ENCODE peak calls at places on chromosomes 1 and 21, in nine cellular contexts. U, B, I, Y, K, P, G, V and S are unnamed samples. For H3K9me3 and H3K27me3, the result is how much of the 10 kb centered on the place peaks cover.

GRCh38 chr1:79371802-79372201 is 365.3 kb upstream of the ADGRL4 start:
- DNase-seq in V (no peak), G (no peak), P (no peak), U (no peak), Y (no peak), K (no peak), I (no peak), B (no peak), S (no peak)

GRCh38 chr1:162003061-162003824 is 20.4 kb downstream of the OLFML2B start:
- DNase-seq in B (no peak), Y (peak), K (peak), V (no peak), U (peak), P (no peak), I (peak), G (peak), S (no peak)

GRCh38 chr1:198623920-198624647 is 14.8 kb upstream of the PTPRC start:
- DNase-seq in U (peak), V (no peak), B (no peak), I (no peak), Y (no peak), K (no peak), G (peak), P (no peak), S (no peak)

GRCh38 chr1:16257968-16258367 is 21.0 kb upstream of the CPLANE2 start:
- DNase-seq in I (no peak), U (no peak), Y (no peak), K (no peak), V (no peak), G (no peak), B (no peak), P (no peak), S (no peak)

GRCh38 chr1:65963161-65963888 is 170.6 kb downstream of the PDE4B start:
- DNase-seq in B (no peak), P (no peak), K (no peak), V (no peak), I (no peak), G (no peak), Y (no peak), U (no peak), S (no peak)

GRCh38 chr1:156881663-156882062 is 11.9 kb upstream of the PEAR1 start:
- DNase-seq in U (no peak), Y (no peak), V (no peak), I (no peak), G (no peak), P (no peak), B (no peak), K (no peak), S (no peak)

GRCh38 chr1:42922687-42923366 is 35.8 kb downstream of the SLC2A1 start:
- DNase-seq in V (no peak), G (peak), B (peak), Y (no peak), I (peak), K (peak), P (no peak), U (peak), S (peak)

GRCh38 chr1:36975642-36976041 is 58.7 kb downstream of the GRIK3 start:
- DNase-seq in G (no peak), P (no peak), Y (no peak), K (no peak), I (no peak), V (no peak), U (no peak), B (no peak), S (no peak)

GRCh38 chr1:177546346-177546745 is 375.6 kb downstream of the BRINP2 start:
- DNase-seq in K (no peak), Y (no peak), P (no peak), I (no peak), B (no peak), G (peak), U (no peak), V (no peak), S (no peak)

GRCh38 chr1:245512980-245513578 is 358.3 kb downstream of the KIF26B start:
- DNase-seq in Y (no peak), P (no peak), I (no peak), V (no peak), U (peak), G (peak), K (no peak), B (no peak), S (peak)

GRCh38 chr1:186976700-186977099 is 148.0 kb downstream of the PLA2G4A start:
- DNase-seq in I (no peak), V (no peak), G (no peak), B (no peak), Y (no peak), U (no peak), K (no peak), P (no peak), S (no peak)

GRCh38 chr1:145858937-145859490 is at the start of gene PIAS3:
- DNase-seq in P (peak), B (peak), K (peak), V (peak), U (peak), G (peak), I (peak), Y (peak), S (peak)

GRCh38 chr1:224380003-224380402 is 23.3 kb downstream of the CNIH4 start:
- DNase-seq in V (no peak), I (no peak), Y (peak), K (no peak), B (no peak), G (no peak), U (no peak), P (no peak), S (no peak)

GRCh38 chr1:174963547-174964125 is 36.1 kb upstream of the CACYBP start:
- DNase-seq in B (no peak), V (no peak), K (no peak), Y (no peak), U (no peak), I (no peak), G (no peak), P (no peak), S (peak)

GRCh38 chr1:174966000-174966572 is 33.7 kb upstream of the CACYBP start:
- DNase-seq in Y (no peak), B (no peak), I (no peak), K (no peak), P (no peak), V (no peak), G (no peak), U (no peak), S (no peak)

GRCh38 chr1:174967845-174968705 is 31.7 kb upstream of the CACYBP start:
- DNase-seq in V (no peak), K (no peak), Y (no peak), B (no peak), I (no peak), U (no peak), P (no peak), G (no peak), S (no peak)

GRCh38 chr1:174964261-174964984 is 35.3 kb upstream of the CACYBP start:
- DNase-seq in P (no peak), U (no peak), V (no peak), Y (no peak), G (peak), I (no peak), B (no peak), K (no peak), S (no peak)

GRCh38 chr1:174965006-174965971 is 34.5 kb upstream of the CACYBP start:
- DNase-seq in P (no peak), B (no peak), Y (peak), I (no peak), G (no peak), V (no peak), K (no peak), U (no peak), S (no peak)
- H3K4me3 ChIP-seq in P (peak), B (peak), Y (peak), I (peak), G (no peak), V (peak), K (no peak), U (no peak), S (no peak)

GRCh38 chr1:2962541-2962940 is 58.7 kb upstream of the ACTRT2 start:
- DNase-seq in V (peak), U (no peak), P (no peak), B (peak), I (peak), Y (no peak), G (no peak), K (no peak), S (no peak)
- H3K9me3 ChIP-seq in V (under half), U (under half), P (under half), B (under half), I (under half), Y (under half), G (under half), K (under half), S (under half)

GRCh38 chr1:208944981-208945451 is 638.5 kb upstream of the CAMK1G start:
- DNase-seq in P (no peak), U (no peak), G (no peak), B (no peak), K (no peak), Y (no peak), I (no peak), V (no peak), S (no peak)

GRCh38 chr1:208951908-208952307 is 631.6 kb upstream of the CAMK1G start:
- DNase-seq in B (no peak), V (no peak), U (peak), Y (no peak), I (no peak), K (no peak), G (no peak), P (no peak), S (peak)

DNA sequence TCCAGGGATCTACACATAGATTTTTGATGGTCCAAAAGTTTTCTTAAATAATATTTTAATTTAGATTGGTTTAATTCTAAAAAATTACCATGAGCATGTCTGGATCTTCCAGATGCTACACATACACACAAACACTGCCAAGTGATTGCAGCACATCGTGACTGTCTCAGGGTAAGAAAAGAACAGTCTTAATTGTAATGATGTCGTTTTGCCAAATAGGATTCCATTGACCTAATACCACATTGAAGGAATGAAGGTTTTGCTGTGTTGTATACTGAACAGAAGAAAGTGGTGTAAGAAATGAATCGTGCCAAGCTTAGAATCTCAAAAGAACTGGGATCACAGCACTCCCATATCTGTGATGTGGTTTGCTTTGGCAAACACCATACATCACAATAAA is 633.3 kb upstream of the CAMK1G start:
- DNase-seq in B (no peak), G (peak), Y (no peak), K (no peak), P (no peak), I (no peak), V (no peak), U (peak), S (no peak)
- H3K27me3 ChIP-seq in B (under half), G (under half), Y (under half), K (under half), P (under half), I (under half), V (under half), U (under half), S (under half)

GRCh38 chr1:235995511-235995910 is 69.4 kb downstream of the NID1 start:
- DNase-seq in V (no peak), G (no peak), B (no peak), P (no peak), K (no peak), U (no peak), I (no peak), Y (no peak), S (no peak)

GRCh38 chr1:235993652-235994051 is 71.2 kb downstream of the NID1 start:
- DNase-seq in U (no peak), G (no peak), K (no peak), I (no peak), P (no peak), V (no peak), Y (no peak), B (no peak), S (no peak)

GRCh38 chr1:235997049-235997448 is 67.8 kb downstream of the NID1 start:
- DNase-seq in G (no peak), V (no peak), Y (no peak), B (no peak), K (no peak), U (no peak), I (no peak), P (no peak), S (no peak)

GRCh38 chr1:235997916-235998315 is 67.0 kb downstream of the NID1 start:
- DNase-seq in Y (no peak), P (no peak), G (no peak), V (no peak), U (no peak), I (no peak), B (no peak), K (no peak), S (no peak)

GRCh38 chr1:235996048-235996785 is 68.7 kb downstream of the NID1 start:
- DNase-seq in B (no peak), G (no peak), V (no peak), P (no peak), I (no peak), U (no peak), Y (no peak), K (no peak), S (no peak)
- H3K4me3 ChIP-seq in B (no peak), G (no peak), V (no peak), P (no peak), I (no peak), U (no peak), Y (no peak), K (no peak), S (no peak)

GRCh38 chr21:34011660-34012059 is 61.7 kb upstream of the MRPS6 start:
- DNase-seq in I (no peak), P (no peak), K (no peak), B (no peak), G (no peak), V (no peak), Y (no peak), U (no peak), S (no peak)

GRCh38 chr21:34017127-34017961 is 56.0 kb upstream of the MRPS6 start:
- DNase-seq in U (no peak), Y (no peak), P (no peak), I (no peak), V (no peak), B (no peak), G (no peak), K (no peak), S (no peak)

GRCh38 chr21:34009193-34009592 is 64.2 kb upstream of the MRPS6 start:
- DNase-seq in B (no peak), Y (no peak), K (no peak), P (no peak), G (no peak), U (no peak), I (no peak), V (no peak), S (no peak)

GRCh38 chr21:34008618-34009017 is 64.8 kb upstream of the MRPS6 start:
- DNase-seq in P (no peak), K (no peak), G (no peak), B (no peak), U (no peak), V (no peak), Y (no peak), I (no peak), S (no peak)

GRCh38 chr21:34012640-34013039 is 60.7 kb upstream of the MRPS6 start:
- DNase-seq in K (no peak), G (no peak), I (no peak), Y (no peak), U (no peak), V (no peak), B (no peak), P (no peak), S (no peak)
- H3K9me3 ChIP-seq in K (under half), G (under half), I (under half), Y (under half), U (under half), V (under half), B (under half), P (under half), S (under half)

GRCh38 chr1:114153051-114153620 is 533 bp downstream of the SYT6 start:
- DNase-seq in K (no peak), B (no peak), I (no peak), Y (no peak), P (no peak), V (no peak), U (no peak), G (no peak), S (peak)
- H3K27me3 ChIP-seq in K (under half), B (half or more), I (half or more), Y (half or more), P (under half), V (half or more), U (half or more), G (half or more), S (half or more)

GRCh38 chr1:18901147-18901951 is 1.0 kb downstream of the ALDH4A1 start:
- DNase-seq in G (no peak), Y (no peak), B (no peak), K (no peak), P (no peak), I (no peak), V (no peak), U (no peak), S (no peak)

GRCh38 chr1:18898567-18898966 is 3.8 kb downstream of the ALDH4A1 start:
- DNase-seq in K (no peak), V (no peak), P (no peak), Y (no peak), U (no peak), G (no peak), B (no peak), I (no peak), S (no peak)

GRCh38 chr1:18901952-18902522 is 318 bp downstream of the ALDH4A1 start:
- DNase-seq in U (no peak), K (no peak), P (no peak), V (no peak), I (no peak), G (peak), Y (no peak), B (no peak), S (no peak)

GRCh38 chr1:18899363-18900049 is 2.8 kb downstream of the ALDH4A1 start:
- DNase-seq in B (no peak), V (no peak), Y (no peak), G (no peak), K (no peak), I (no peak), U (no peak), P (no peak), S (no peak)

GRCh38 chr1:18900303-18900841 is 2.0 kb downstream of the ALDH4A1 start:
- DNase-seq in V (no peak), K (no peak), G (no peak), P (no peak), Y (no peak), B (no peak), U (peak), I (no peak), S (no peak)
- H3K4me3 ChIP-seq in V (no peak), K (no peak), G (no peak), P (no peak), Y (no peak), B (no peak), U (no peak), I (no peak), S (no peak)